ENCODE peak calls at places on chromosome 22, in eight cellular contexts. One of them, this sample, is unnamed.

GRCh38 chr22:49609207-49609876 is 218.3 kb downstream of the BRD1 start:
- DNase-seq in CD8-positive, alpha-beta memory T cell: no peak
- DNase-seq in aorta: no peak
- DNase-seq in suprapubic skin: peak; percentile 51
- DNase-seq in colonic mucosa: no peak
- DNase-seq in ovary: no peak
- DNase-seq in MM.1S: no peak
- DNase-seq in OCI-LY7: no peak
- DNase-seq in this sample: no peak

GRCh38 chr22:49291781-49292180 is 535.9 kb downstream of the BRD1 start:
- DNase-seq in CD8-positive, alpha-beta memory T cell: no peak
- DNase-seq in aorta: no peak
- DNase-seq in suprapubic skin: peak; percentile 37
- DNase-seq in colonic mucosa: no peak
- DNase-seq in ovary: no peak
- DNase-seq in MM.1S: no peak
- DNase-seq in OCI-LY7: no peak
- DNase-seq in this sample: no peak

GRCh38 chr22:39243443-39244072 is 1.2 kb downstream of the PDGFB start:
- DNase-seq in CD8-positive, alpha-beta memory T cell: no peak
- DNase-seq in aorta: no peak
- DNase-seq in suprapubic skin: no peak
- DNase-seq in colonic mucosa: no peak
- DNase-seq in ovary: no peak
- DNase-seq in MM.1S: peak; percentile 31
- DNase-seq in OCI-LY7: no peak
- DNase-seq in this sample: no peak

GRCh38 chr22:49332691-49333090 is 495.0 kb downstream of the BRD1 start:
- DNase-seq in CD8-positive, alpha-beta memory T cell: no peak
- DNase-seq in aorta: no peak
- DNase-seq in suprapubic skin: no peak
- DNase-seq in colonic mucosa: no peak
- DNase-seq in ovary: no peak
- DNase-seq in MM.1S: no peak
- DNase-seq in OCI-LY7: no peak
- DNase-seq in this sample: peak; percentile 26

GRCh38 chr22:19791894-19792293 is 31.3 kb downstream of the TBX1 start:
- DNase-seq in CD8-positive, alpha-beta memory T cell: no peak
- DNase-seq in aorta: no peak
- DNase-seq in suprapubic skin: no peak
- DNase-seq in colonic mucosa: no peak
- DNase-seq in ovary: no peak
- DNase-seq in MM.1S: no peak
- DNase-seq in OCI-LY7: no peak
- DNase-seq in this sample: no peak

GRCh38 chr22:30198152-30198845 is 48.3 kb downstream of the LIF start:
- DNase-seq in CD8-positive, alpha-beta memory T cell: no peak
- DNase-seq in aorta: no peak
- DNase-seq in suprapubic skin: no peak
- DNase-seq in colonic mucosa: no peak
- DNase-seq in ovary: no peak
- DNase-seq in MM.1S: no peak
- DNase-seq in OCI-LY7: no peak
- DNase-seq in this sample: no peak

GRCh38 chr22:19674929-19675253 is 39.4 kb upstream of the SEPTIN5 start:
- DNase-seq in CD8-positive, alpha-beta memory T cell: no peak
- DNase-seq in aorta: no peak
- DNase-seq in suprapubic skin: no peak
- DNase-seq in colonic mucosa: no peak
- DNase-seq in ovary: no peak
- DNase-seq in MM.1S: no peak
- DNase-seq in OCI-LY7: no peak
- DNase-seq in this sample: no peak

GRCh38 chr22:50476819-50477344 is 2.0 kb upstream of the SBF1 start:
- DNase-seq in CD8-positive, alpha-beta memory T cell: no peak
- DNase-seq in aorta: no peak
- DNase-seq in suprapubic skin: no peak
- DNase-seq in colonic mucosa: no peak
- DNase-seq in ovary: no peak
- DNase-seq in MM.1S: no peak
- DNase-seq in OCI-LY7: no peak
- DNase-seq in this sample: no peak

GRCh38 chr22:35739642-35740041 is 22.0 kb downstream of the APOL5 start:
- DNase-seq in CD8-positive, alpha-beta memory T cell: no peak
- DNase-seq in aorta: no peak
- DNase-seq in suprapubic skin: no peak
- DNase-seq in colonic mucosa: no peak
- DNase-seq in ovary: no peak
- DNase-seq in MM.1S: no peak
- DNase-seq in OCI-LY7: no peak
- DNase-seq in this sample: no peak

GRCh38 chr22:50250555-50251471 is at the start of gene HDAC10:
- DNase-seq in CD8-positive, alpha-beta memory T cell: peak; percentile 75
- DNase-seq in aorta: peak; percentile 90
- DNase-seq in suprapubic skin: no peak
- DNase-seq in colonic mucosa: peak; percentile 90
- DNase-seq in ovary: peak; percentile 75
- DNase-seq in MM.1S: peak; percentile 87
- DNase-seq in OCI-LY7: peak; percentile 91
- DNase-seq in this sample: peak; percentile 81

GRCh38 chr22:17035246-17035645 is 27.2 kb upstream of the GAB4 start:
- DNase-seq in CD8-positive, alpha-beta memory T cell: no peak
- DNase-seq in aorta: no peak
- DNase-seq in suprapubic skin: no peak
- DNase-seq in colonic mucosa: no peak
- DNase-seq in ovary: no peak
- DNase-seq in MM.1S: no peak
- DNase-seq in OCI-LY7: no peak
- DNase-seq in this sample: no peak

GRCh38 chr22:45319319-45319675 is 9.6 kb downstream of the FAM118A start:
- DNase-seq in CD8-positive, alpha-beta memory T cell: no peak
- DNase-seq in aorta: peak; percentile 68
- DNase-seq in suprapubic skin: no peak
- DNase-seq in colonic mucosa: no peak
- DNase-seq in ovary: peak; percentile 59
- DNase-seq in MM.1S: no peak
- DNase-seq in OCI-LY7: no peak
- DNase-seq in this sample: no peak

GRCh38 chr22:30609260-30610185 is 2.5 kb downstream of the TCN2 start:
- DNase-seq in CD8-positive, alpha-beta memory T cell: no peak
- DNase-seq in aorta: peak; percentile 71
- DNase-seq in suprapubic skin: no peak
- DNase-seq in colonic mucosa: peak; percentile 81
- DNase-seq in ovary: peak; percentile 55
- DNase-seq in MM.1S: peak; percentile 92
- DNase-seq in OCI-LY7: no peak
- DNase-seq in this sample: peak; percentile 48

GRCh38 chr22:39559456-39560105 is 11.0 kb upstream of the CACNA1I start:
- DNase-seq in CD8-positive, alpha-beta memory T cell: no peak
- DNase-seq in aorta: no peak
- DNase-seq in suprapubic skin: no peak
- DNase-seq in colonic mucosa: no peak
- DNase-seq in ovary: no peak
- DNase-seq in MM.1S: no peak
- DNase-seq in OCI-LY7: peak; percentile 22
- DNase-seq in this sample: no peak

GRCh38 chr22:31451709-31452571 is 37.7 kb downstream of the EIF4ENIF1 start:
- DNase-seq in CD8-positive, alpha-beta memory T cell: no peak
- DNase-seq in aorta: no peak
- DNase-seq in suprapubic skin: no peak
- DNase-seq in colonic mucosa: peak; percentile 18
- DNase-seq in ovary: no peak
- DNase-seq in MM.1S: peak; percentile 37
- DNase-seq in OCI-LY7: peak; percentile 67
- DNase-seq in this sample: no peak

GRCh38 chr22:27631641-27632040 is 169.9 kb downstream of the MN1 start:
- DNase-seq in CD8-positive, alpha-beta memory T cell: no peak
- DNase-seq in aorta: no peak
- DNase-seq in suprapubic skin: no peak
- DNase-seq in colonic mucosa: no peak
- DNase-seq in ovary: no peak
- DNase-seq in MM.1S: no peak
- DNase-seq in OCI-LY7: no peak
- DNase-seq in this sample: no peak

GRCh38 chr22:26536056-26536761 is 23.9 kb upstream of the TFIP11 start:
- DNase-seq in CD8-positive, alpha-beta memory T cell: no peak
- DNase-seq in aorta: no peak
- DNase-seq in suprapubic skin: no peak
- DNase-seq in colonic mucosa: no peak
- DNase-seq in ovary: no peak
- DNase-seq in MM.1S: no peak
- DNase-seq in OCI-LY7: peak; percentile 75
- DNase-seq in this sample: no peak

GRCh38 chr22:37228106-37229011 is 15.7 kb downstream of the RAC2 start:
- DNase-seq in CD8-positive, alpha-beta memory T cell: peak; percentile 37
- DNase-seq in aorta: peak; percentile 83
- DNase-seq in suprapubic skin: no peak
- DNase-seq in colonic mucosa: no peak
- DNase-seq in ovary: no peak
- DNase-seq in MM.1S: no peak
- DNase-seq in OCI-LY7: no peak
- DNase-seq in this sample: no peak

GRCh38 chr22:17982572-17983141 is 41.7 kb downstream of the MICAL3 start:
- DNase-seq in CD8-positive, alpha-beta memory T cell: no peak
- DNase-seq in aorta: no peak
- DNase-seq in suprapubic skin: no peak
- DNase-seq in colonic mucosa: no peak
- DNase-seq in ovary: no peak
- DNase-seq in MM.1S: no peak
- DNase-seq in OCI-LY7: no peak
- DNase-seq in this sample: no peak

GRCh38 chr22:38464992-38465672 is 2.8 kb upstream of the KDELR3 start:
- DNase-seq in CD8-positive, alpha-beta memory T cell: no peak
- DNase-seq in aorta: peak; percentile 24
- DNase-seq in suprapubic skin: no peak
- DNase-seq in colonic mucosa: no peak
- DNase-seq in ovary: no peak
- DNase-seq in MM.1S: no peak
- DNase-seq in OCI-LY7: no peak
- DNase-seq in this sample: no peak

DNA sequence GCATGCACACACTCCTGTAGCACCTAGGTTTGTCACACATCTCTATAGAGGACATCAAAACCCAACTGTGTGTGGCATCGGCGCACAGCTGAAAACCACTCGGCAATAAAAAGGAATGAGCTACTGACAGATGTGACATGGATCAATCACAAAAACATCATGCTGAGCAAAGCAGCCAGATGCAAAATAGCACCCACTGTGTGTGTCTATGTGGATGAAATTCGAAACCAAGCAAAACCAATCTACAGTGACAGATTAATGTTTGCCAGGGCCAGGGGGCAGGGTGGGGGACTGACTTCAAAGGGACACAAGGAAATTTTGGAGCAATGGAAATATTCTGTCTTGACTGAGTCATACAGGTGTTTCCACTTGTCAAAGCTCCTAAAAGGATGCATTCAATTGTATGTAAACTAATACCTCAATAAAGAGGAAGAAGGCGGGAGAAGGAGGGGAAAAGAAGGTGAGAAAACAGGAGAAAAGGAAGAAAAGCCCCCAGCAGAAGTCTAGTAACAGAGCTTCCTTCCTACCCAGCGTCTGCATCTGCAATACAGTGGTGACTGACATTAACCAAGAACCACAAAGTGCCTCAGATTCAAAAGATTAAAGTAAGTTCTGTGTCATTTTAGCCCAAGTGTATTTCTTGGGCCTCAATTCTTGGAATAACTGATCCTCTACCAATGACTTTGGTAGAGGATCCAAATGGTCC is 49.8 kb downstream of the PACSIN2 start:
- DNase-seq in CD8-positive, alpha-beta memory T cell: no peak
- DNase-seq in aorta: no peak
- DNase-seq in suprapubic skin: no peak
- DNase-seq in colonic mucosa: no peak
- DNase-seq in ovary: no peak
- DNase-seq in MM.1S: no peak
- DNase-seq in OCI-LY7: no peak
- DNase-seq in this sample: no peak
- H3K4me3 ChIP-seq in CD8-positive, alpha-beta memory T cell: no peak overlapping the region
- H3K4me3 ChIP-seq in aorta: no peak overlapping the region
- H3K4me3 ChIP-seq in suprapubic skin: no peak overlapping the region
- H3K4me3 ChIP-seq in colonic mucosa: no peak overlapping the region
- H3K4me3 ChIP-seq in ovary: no peak overlapping the region
- H3K4me3 ChIP-seq in MM.1S: no peak overlapping the region
- H3K4me3 ChIP-seq in OCI-LY7: no peak overlapping the region
- H3K4me3 ChIP-seq in this sample: no peak overlapping the region

DNA sequence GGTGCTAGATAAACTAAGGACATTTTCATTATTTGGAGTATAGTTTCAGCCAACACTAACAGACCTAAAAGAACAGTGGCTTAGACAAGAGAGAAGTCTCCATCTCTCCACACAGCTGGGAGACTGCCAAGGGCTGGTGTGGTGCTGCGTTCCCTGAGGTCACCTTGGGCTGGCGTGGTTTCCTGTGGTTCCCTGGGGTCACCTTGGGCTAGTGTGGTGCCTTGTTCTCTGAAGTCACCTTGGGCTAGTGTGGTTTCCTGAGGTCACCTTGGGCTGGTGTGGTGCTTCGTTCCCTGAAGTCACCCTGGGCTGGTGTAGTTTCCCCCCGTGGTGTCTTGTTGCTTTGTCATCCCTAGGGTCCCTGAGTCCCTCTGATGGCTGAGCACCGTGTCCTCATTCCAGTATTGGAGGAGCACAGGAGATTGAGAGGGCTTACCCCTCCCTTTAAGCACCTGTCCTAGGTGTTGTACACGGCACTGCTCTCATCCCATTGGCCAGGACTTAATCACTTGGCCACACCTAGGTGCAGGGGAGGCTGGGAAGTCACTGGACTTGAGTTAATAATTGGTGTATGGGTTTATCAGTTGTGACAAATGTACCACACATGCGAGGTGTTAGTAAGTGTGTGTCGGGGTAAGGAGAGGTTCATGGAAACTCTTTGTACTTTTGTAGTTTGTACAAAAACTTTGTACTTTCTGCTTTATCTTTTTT is 14.9 kb downstream of the SAMM50 start:
- DNase-seq in CD8-positive, alpha-beta memory T cell: no peak
- DNase-seq in aorta: no peak
- DNase-seq in suprapubic skin: no peak
- DNase-seq in colonic mucosa: no peak
- DNase-seq in ovary: no peak
- DNase-seq in MM.1S: no peak
- DNase-seq in OCI-LY7: no peak
- DNase-seq in this sample: no peak
- H3K36me3 ChIP-seq in CD8-positive, alpha-beta memory T cell: peaks cover 56% of the 10 kb centered on the region
- H3K36me3 ChIP-seq in aorta: peaks cover 3% of the 10 kb centered on the region
- H3K36me3 ChIP-seq in suprapubic skin: peaks cover 87% of the 10 kb centered on the region
- H3K36me3 ChIP-seq in colonic mucosa: peaks cover 22% of the 10 kb centered on the region
- H3K36me3 ChIP-seq in ovary: no peaks in the 10 kb centered on the region
- H3K36me3 ChIP-seq in MM.1S: no peaks in the 10 kb centered on the region
- H3K36me3 ChIP-seq in OCI-LY7: peaks cover 90% of the 10 kb centered on the region
- H3K36me3 ChIP-seq in this sample: peaks cover 56% of the 10 kb centered on the region

GRCh38 chr22:41092847-41093371 is 517 bp downstream of the EP300 start:
- DNase-seq in CD8-positive, alpha-beta memory T cell: no peak
- DNase-seq in aorta: peak; percentile 60
- DNase-seq in suprapubic skin: peak; percentile 68
- DNase-seq in colonic mucosa: peak; percentile 44
- DNase-seq in ovary: peak; percentile 42
- DNase-seq in MM.1S: peak; percentile 50
- DNase-seq in OCI-LY7: peak; percentile 76
- DNase-seq in this sample: peak; percentile 38
- H3K4me3 ChIP-seq in CD8-positive, alpha-beta memory T cell: peak overlapping the region; percentile 60
- H3K4me3 ChIP-seq in aorta: peak overlapping the region; percentile 98
- H3K4me3 ChIP-seq in suprapubic skin: peak overlapping the region; percentile 99
- H3K4me3 ChIP-seq in colonic mucosa: peak overlapping the region; percentile 96
- H3K4me3 ChIP-seq in ovary: peak overlapping the region; percentile 91
- H3K4me3 ChIP-seq in MM.1S: peak overlapping the region; percentile 85
- H3K4me3 ChIP-seq in OCI-LY7: peak overlapping the region; percentile 85
- H3K4me3 ChIP-seq in this sample: peak overlapping the region; percentile 99

GRCh38 chr22:21933413-21933812 is 19.2 kb downstream of the PPM1F start:
- DNase-seq in CD8-positive, alpha-beta memory T cell: no peak
- DNase-seq in aorta: no peak
- DNase-seq in suprapubic skin: peak; percentile 61
- DNase-seq in colonic mucosa: no peak
- DNase-seq in ovary: no peak
- DNase-seq in MM.1S: no peak
- DNase-seq in OCI-LY7: no peak
- DNase-seq in this sample: no peak
- H3K36me3 ChIP-seq in CD8-positive, alpha-beta memory T cell: peaks cover 39% of the 10 kb centered on the region
- H3K36me3 ChIP-seq in aorta: no peaks in the 10 kb centered on the region
- H3K36me3 ChIP-seq in suprapubic skin: peaks cover 54% of the 10 kb centered on the region
- H3K36me3 ChIP-seq in colonic mucosa: no peaks in the 10 kb centered on the region
- H3K36me3 ChIP-seq in ovary: no peaks in the 10 kb centered on the region
- H3K36me3 ChIP-seq in MM.1S: no peaks in the 10 kb centered on the region
- H3K36me3 ChIP-seq in OCI-LY7: peaks cover 27% of the 10 kb centered on the region
- H3K36me3 ChIP-seq in this sample: peaks cover 11% of the 10 kb centered on the region